ENCODE peak calls at places on chromosomes 12 and 14, in four cellular contexts. One of them, this sample, is unnamed.

GRCh38 chr14:32453857-32454810 is 125.0 kb downstream of the AKAP6 start:
- DNase-seq in HCT116: no peak
- DNase-seq in HepG2: no peak
- DNase-seq in SK-N-SH: no peak
- DNase-seq in this sample: no peak

GRCh38 chr14:51394391-51394790 is 154.3 kb downstream of the TMX1 start:
- DNase-seq in HepG2: no peak
- DNase-seq in HCT116: no peak
- DNase-seq in SK-N-SH: no peak
- DNase-seq in this sample: no peak

GRCh38 chr14:70622111-70622712 is 19.5 kb upstream of the TTC9 start:
- DNase-seq in HepG2: peak; percentile 64
- DNase-seq in HCT116: peak; percentile 53
- DNase-seq in SK-N-SH: peak; percentile 56
- DNase-seq in this sample: peak; percentile 44

GRCh38 chr12:105013892-105014291 is 27.8 kb downstream of the NOPCHAP1 start:
- DNase-seq in HepG2: no peak
- DNase-seq in SK-N-SH: no peak
- DNase-seq in HCT116: no peak
- DNase-seq in this sample: no peak

GRCh38 chr14:65230287-65230728 is 128.0 kb upstream of the MAX start:
- DNase-seq in HepG2: peak; percentile 96
- DNase-seq in SK-N-SH: peak; percentile 68
- DNase-seq in HCT116: no peak
- DNase-seq in this sample: no peak

GRCh38 chr12:107423531-107423930 is 262.1 kb upstream of the PWP1 start:
- DNase-seq in HepG2: no peak
- DNase-seq in SK-N-SH: no peak
- DNase-seq in HCT116: no peak
- DNase-seq in this sample: no peak

GRCh38 chr12:40980346-40981005 is 207.6 kb upstream of the PDZRN4 start:
- DNase-seq in HCT116: peak; percentile 12
- DNase-seq in SK-N-SH: no peak
- DNase-seq in HepG2: no peak
- DNase-seq in this sample: no peak

GRCh38 chr14:101363880-101364391 is 197.4 kb upstream of the DIO3 start:
- DNase-seq in HCT116: no peak
- DNase-seq in HepG2: no peak
- DNase-seq in SK-N-SH: peak; percentile 32
- DNase-seq in this sample: no peak

GRCh38 chr12:122403115-122403770 is 19.2 kb downstream of the CLIP1 start:
- DNase-seq in HepG2: no peak
- DNase-seq in HCT116: no peak
- DNase-seq in SK-N-SH: no peak
- DNase-seq in this sample: no peak

GRCh38 chr14:104967414-104968152 is 10.6 kb downstream of the AHNAK2 start:
- DNase-seq in SK-N-SH: peak; percentile 51
- DNase-seq in HCT116: no peak
- DNase-seq in HepG2: no peak
- DNase-seq in this sample: no peak

GRCh38 chr12:13000616-13000934 is 510 bp upstream of the HEBP1 start:
- DNase-seq in HepG2: no peak
- DNase-seq in SK-N-SH: peak; percentile 74
- DNase-seq in HCT116: peak; percentile 7
- DNase-seq in this sample: no peak

GRCh38 chr12:288687-289086 is 26.1 kb upstream of the SLC6A13 start:
- DNase-seq in HepG2: no peak
- DNase-seq in SK-N-SH: no peak
- DNase-seq in HCT116: no peak
- DNase-seq in this sample: no peak

GRCh38 chr12:52391618-52392002 is 6.2 kb upstream of the KRT84 start:
- DNase-seq in HCT116: no peak
- DNase-seq in HepG2: no peak
- DNase-seq in SK-N-SH: peak; percentile 73
- DNase-seq in this sample: no peak

GRCh38 chr14:33393895-33394405 is 455.3 kb downstream of the NPAS3 start:
- DNase-seq in HCT116: no peak
- DNase-seq in SK-N-SH: no peak
- DNase-seq in HepG2: no peak
- DNase-seq in this sample: no peak

GRCh38 chr12:76375470-76375869 is 27.3 kb upstream of the BBS10 start:
- DNase-seq in HepG2: peak; percentile 5
- DNase-seq in HCT116: no peak
- DNase-seq in SK-N-SH: no peak
- DNase-seq in this sample: no peak

GRCh38 chr14:67050892-67051291 is 138.3 kb upstream of the GARIN2 start:
- DNase-seq in HepG2: no peak
- DNase-seq in SK-N-SH: no peak
- DNase-seq in HCT116: no peak
- DNase-seq in this sample: no peak

GRCh38 chr12:78120866-78121590 is 290.3 kb downstream of the NAV3 start:
- DNase-seq in SK-N-SH: peak; percentile 35
- DNase-seq in HepG2: no peak
- DNase-seq in HCT116: peak; percentile 33
- DNase-seq in this sample: peak; percentile 37

GRCh38 chr12:111442301-111443045 is 36.8 kb downstream of the SH2B3 start:
- DNase-seq in HCT116: no peak
- DNase-seq in SK-N-SH: no peak
- DNase-seq in HepG2: no peak
- DNase-seq in this sample: no peak

GRCh38 chr12:124654666-124655316 is 87.4 kb upstream of the NCOR2 start:
- DNase-seq in HepG2: no peak
- DNase-seq in HCT116: no peak
- DNase-seq in SK-N-SH: peak; percentile 90
- DNase-seq in this sample: no peak

GRCh38 chr12:94318178-94318577 is 141.5 kb downstream of the CEP83 start:
- DNase-seq in HepG2: no peak
- DNase-seq in SK-N-SH: no peak
- DNase-seq in HCT116: no peak
- DNase-seq in this sample: no peak

GRCh38 chr12:120999191-121000120 is 16.8 kb downstream of the C12orf43 start:
- DNase-seq in HCT116: no peak
- DNase-seq in SK-N-SH: peak; percentile 50
- DNase-seq in HepG2: no peak
- DNase-seq in this sample: no peak

GRCh38 chr12:9648701-9649531 is 20.6 kb upstream of the CLEC2D start:
- DNase-seq in SK-N-SH: no peak
- DNase-seq in HepG2: no peak
- DNase-seq in HCT116: no peak
- DNase-seq in this sample: no peak

GRCh38 chr12:17035372-17035771 is 429.4 kb upstream of the LMO3 start:
- DNase-seq in HepG2: no peak
- DNase-seq in SK-N-SH: no peak
- DNase-seq in HCT116: no peak
- DNase-seq in this sample: no peak

GRCh38 chr14:54839681-54840080 is 62.9 kb downstream of the GCH1 start:
- DNase-seq in HCT116: no peak
- DNase-seq in HepG2: peak; percentile 89
- DNase-seq in SK-N-SH: no peak
- DNase-seq in this sample: peak; percentile 78

GRCh38 chr12:78290606-78291345 is 460.1 kb downstream of the NAV3 start:
- DNase-seq in HepG2: peak; percentile 12
- DNase-seq in SK-N-SH: no peak
- DNase-seq in HCT116: no peak
- DNase-seq in this sample: no peak

GRCh38 chr14:50666772-50667490 is 1.2 kb downstream of the SAV1 start:
- DNase-seq in HepG2: peak; percentile 37
- DNase-seq in SK-N-SH: peak; percentile 23
- DNase-seq in HCT116: no peak
- DNase-seq in this sample: no peak

GRCh38 chr12:130157998-130158774 is 4.1 kb upstream of the FZD10 start:
- DNase-seq in SK-N-SH: no peak
- DNase-seq in HepG2: no peak
- DNase-seq in HCT116: no peak
- DNase-seq in this sample: no peak

GRCh38 chr12:75602111-75602510 is 90.7 kb upstream of the KRR1 start:
- DNase-seq in HCT116: no peak
- DNase-seq in HepG2: no peak
- DNase-seq in SK-N-SH: no peak
- DNase-seq in this sample: no peak

GRCh38 chr14:106506901-106507305 is 980.5 kb downstream of the TMEM121 start:
- DNase-seq in HepG2: no peak
- DNase-seq in HCT116: no peak
- DNase-seq in SK-N-SH: no peak
- DNase-seq in this sample: no peak

GRCh38 chr12:49336645-49337584 is at the start of gene C1QL4:
- DNase-seq in HCT116: peak; percentile 33
- DNase-seq in SK-N-SH: peak; percentile 99
- DNase-seq in HepG2: peak; percentile 44
- DNase-seq in this sample: peak; percentile 86

DNA sequence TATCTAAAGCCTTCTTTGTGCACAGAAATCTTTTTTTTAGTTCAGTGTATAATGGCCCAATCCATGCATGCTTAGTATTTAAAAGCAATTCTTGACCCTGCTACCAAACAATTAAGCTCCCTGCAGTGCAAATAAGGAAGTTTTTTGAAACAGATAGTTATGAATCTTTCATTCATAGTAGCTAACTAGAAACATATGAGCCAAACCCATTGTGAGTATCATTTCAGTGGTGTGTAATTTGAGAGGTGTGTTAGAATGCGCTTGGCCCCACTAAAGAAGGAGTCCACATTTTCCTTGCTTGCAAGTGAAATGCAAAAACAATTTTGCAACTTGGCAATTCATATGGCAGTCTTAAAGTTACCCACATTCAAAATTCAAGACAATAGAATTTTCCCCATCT is 14.4 kb downstream of the EPS8 start:
- DNase-seq in SK-N-SH: no peak
- DNase-seq in HepG2: no peak
- DNase-seq in HCT116: no peak
- DNase-seq in this sample: no peak
- TF ChIP-seq JUND in SK-N-SH: no peak
- TF ChIP-seq JUND in HepG2: no peak
- TF ChIP-seq JUND in HCT116: no peak
- TF ChIP-seq JUND in this sample: no peak

GRCh38 chr14:27186048-27186447 is 588.2 kb upstream of the NOVA1 start:
- DNase-seq in SK-N-SH: no peak
- DNase-seq in HepG2: no peak
- DNase-seq in HCT116: no peak
- DNase-seq in this sample: no peak

GRCh38 chr14:27175489-27175888 is 577.7 kb upstream of the NOVA1 start:
- DNase-seq in SK-N-SH: no peak
- DNase-seq in HepG2: no peak
- DNase-seq in HCT116: no peak
- DNase-seq in this sample: no peak

GRCh38 chr14:27184371-27184901 is 586.6 kb upstream of the NOVA1 start:
- DNase-seq in HCT116: no peak
- DNase-seq in SK-N-SH: no peak
- DNase-seq in HepG2: no peak
- DNase-seq in this sample: no peak

GRCh38 chr14:27181304-27181703 is 583.5 kb upstream of the NOVA1 start:
- DNase-seq in HCT116: no peak
- DNase-seq in SK-N-SH: peak; percentile 1
- DNase-seq in HepG2: no peak
- DNase-seq in this sample: no peak
- TF ChIP-seq JUND in HCT116: no peak
- TF ChIP-seq JUND in SK-N-SH: no peak
- TF ChIP-seq JUND in HepG2: no peak
- TF ChIP-seq JUND in this sample: no peak

GRCh38 chr14:102868956-102869531 is 53.4 kb upstream of the AMN start:
- DNase-seq in SK-N-SH: no peak
- DNase-seq in HepG2: no peak
- DNase-seq in HCT116: no peak
- DNase-seq in this sample: no peak
- TF ChIP-seq JUND in SK-N-SH: no peak
- TF ChIP-seq JUND in HepG2: no peak
- TF ChIP-seq JUND in HCT116: no peak
- TF ChIP-seq JUND in this sample: no peak

GRCh38 chr12:6825398-6826124 is 2.6 kb upstream of the P3H3 start:
- DNase-seq in SK-N-SH: peak; percentile 92
- DNase-seq in HCT116: peak; percentile 47
- DNase-seq in HepG2: peak; percentile 67
- DNase-seq in this sample: peak; percentile 64
- TF ChIP-seq JUND in SK-N-SH: no peak
- TF ChIP-seq JUND in HCT116: no peak
- TF ChIP-seq JUND in HepG2: no peak
- TF ChIP-seq JUND in this sample: no peak

GRCh38 chr12:27821259-27821973 is 41.4 kb upstream of the MANSC4 start:
- DNase-seq in HepG2: peak; percentile 67
- DNase-seq in HCT116: peak; percentile 77
- DNase-seq in SK-N-SH: peak; percentile 51
- DNase-seq in this sample: peak; percentile 84
- TF ChIP-seq JUND in HepG2: no peak
- TF ChIP-seq JUND in HCT116: no peak
- TF ChIP-seq JUND in SK-N-SH: no peak
- TF ChIP-seq JUND in this sample: no peak

GRCh38 chr14:59566725-59567124 is 9.9 kb downstream of the CCDC175 start:
- DNase-seq in HCT116: no peak
- DNase-seq in HepG2: no peak
- DNase-seq in SK-N-SH: no peak
- DNase-seq in this sample: no peak
- TF ChIP-seq JUND in HCT116: no peak
- TF ChIP-seq JUND in HepG2: no peak
- TF ChIP-seq JUND in SK-N-SH: no peak
- TF ChIP-seq JUND in this sample: no peak

This sample was measured in T47D.